ENCODE peak calls at places on chromosome 12, in four cellular contexts. Y is HepG2, G is GM12878, Q is K562. H is an unnamed sample.

GRCh38 chr12:109383240-109383639 is 35.5 kb downstream of the MYO1H start:
- DNase-seq in Y (no peak), G (no peak), Q (no peak), H (no peak)

GRCh38 chr12:92977326-92977725 is 48.2 kb upstream of the EEA1 start:
- DNase-seq in Y (no peak), G (no peak), Q (no peak), H (no peak)

GRCh38 chr12:66495709-66496108 is 183.2 kb downstream of the GRIP1 start:
- DNase-seq in Y (no peak), G (no peak), Q (no peak), H (no peak)

GRCh38 chr12:25977047-25977446 is 18.6 kb downstream of the RASSF8 start:
- DNase-seq in Y (no peak), G (no peak), Q (no peak), H (no peak)

GRCh38 chr12:46371718-46372130 is 849 bp downstream of the SLC38A2 start:
- DNase-seq in Y (no peak), G (no peak), Q (peak), H (no peak)

GRCh38 chr12:32240833-32241232 is 134.2 kb downstream of the BICD1 start:
- DNase-seq in Y (no peak), G (no peak), Q (no peak), H (no peak)

GRCh38 chr12:77861317-77861716 is 30.6 kb downstream of the NAV3 start:
- DNase-seq in Y (no peak), G (no peak), Q (no peak), H (no peak)

GRCh38 chr12:47561746-47562145 is 144.1 kb downstream of the RPAP3 start:
- DNase-seq in Y (no peak), G (no peak), Q (no peak), H (no peak)

GRCh38 chr12:64691793-64692583 is 67.2 kb downstream of the GNS start:
- DNase-seq in Y (no peak), G (no peak), Q (no peak), H (no peak)

GRCh38 chr12:124422142-124422569 is 127.3 kb downstream of the RFLNA start:
- DNase-seq in Y (no peak), G (no peak), Q (peak), H (no peak)

GRCh38 chr12:13169255-13169654 is 27.3 kb upstream of the EMP1 start:
- DNase-seq in Y (no peak), G (no peak), Q (no peak), H (no peak)

GRCh38 chr12:90959538-90960139 is 4.7 kb upstream of the CCER1 start:
- DNase-seq in Y (peak), G (no peak), Q (peak), H (no peak)

GRCh38 chr12:49369723-49370145 is 2.5 kb downstream of the SPATS2 start:
- DNase-seq in Y (peak), G (peak), Q (peak), H (no peak)

GRCh38 chr12:12350868-12351463 is 924 bp upstream of the MANSC1 start:
- DNase-seq in Y (peak), G (no peak), Q (no peak), H (no peak)

GRCh38 chr12:24270965-24271364 is 321.5 kb upstream of the SOX5 start:
- DNase-seq in Y (no peak), G (no peak), Q (no peak), H (no peak)

GRCh38 chr12:6452908-6453630 is 1.2 kb downstream of the TAPBPL start:
- DNase-seq in Y (no peak), G (no peak), Q (no peak), H (no peak)

GRCh38 chr12:101230547-101230946 is 20.5 kb upstream of the SLC5A8 start:
- DNase-seq in Y (no peak), G (no peak), Q (no peak), H (no peak)

GRCh38 chr12:124317400-124317799 is 22.5 kb downstream of the RFLNA start:
- DNase-seq in Y (no peak), G (no peak), Q (no peak), H (no peak)

GRCh38 chr12:97545804-97546203 is 83.2 kb downstream of the RMST start:
- DNase-seq in Y (no peak), G (no peak), Q (no peak), H (no peak)

GRCh38 chr12:132664206-132665148 is 22.7 kb downstream of the POLE start:
- DNase-seq in Y (no peak), G (no peak), Q (no peak), H (no peak)

GRCh38 chr12:12033589-12034223 is 37.0 kb upstream of the BCL2L14 start:
- DNase-seq in Y (no peak), G (no peak), Q (no peak), H (no peak)

GRCh38 chr12:6104027-6104426 is 20.4 kb downstream of the VWF start:
- DNase-seq in Y (no peak), G (no peak), Q (no peak), H (no peak)

GRCh38 chr12:76470028-76470939 is 89.3 kb downstream of the OSBPL8 start:
- DNase-seq in Y (no peak), G (peak), Q (peak), H (no peak)

GRCh38 chr12:88559772-88560171 is 20.5 kb downstream of the KITLG start:
- DNase-seq in Y (no peak), G (no peak), Q (no peak), H (no peak)

DNA sequence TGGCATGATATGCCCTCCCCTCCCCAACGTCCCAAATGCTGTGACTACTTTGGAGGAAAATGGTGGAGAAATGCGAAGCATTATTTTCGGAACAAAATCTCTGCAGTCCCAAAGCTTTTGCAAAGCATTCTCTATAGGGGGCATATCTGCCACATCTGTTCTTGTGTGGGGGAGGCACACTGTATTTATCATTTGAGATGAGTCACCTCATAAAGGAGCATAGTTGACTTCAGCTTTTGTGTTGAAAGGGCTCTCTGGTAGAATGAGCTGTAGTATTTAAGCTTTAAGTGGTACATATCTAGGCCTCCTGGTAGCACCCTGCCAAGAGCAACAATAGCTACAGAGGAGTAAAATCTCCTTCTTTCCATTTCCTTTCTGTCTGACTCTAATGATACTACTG is 447.5 kb downstream of the ADAMTS20 start:
- DNase-seq in Y (no peak), G (no peak), Q (no peak), H (no peak)
- TF ChIP-seq USF2 in Y (no peak), G (no peak), Q (no peak), H (no peak)

DNA sequence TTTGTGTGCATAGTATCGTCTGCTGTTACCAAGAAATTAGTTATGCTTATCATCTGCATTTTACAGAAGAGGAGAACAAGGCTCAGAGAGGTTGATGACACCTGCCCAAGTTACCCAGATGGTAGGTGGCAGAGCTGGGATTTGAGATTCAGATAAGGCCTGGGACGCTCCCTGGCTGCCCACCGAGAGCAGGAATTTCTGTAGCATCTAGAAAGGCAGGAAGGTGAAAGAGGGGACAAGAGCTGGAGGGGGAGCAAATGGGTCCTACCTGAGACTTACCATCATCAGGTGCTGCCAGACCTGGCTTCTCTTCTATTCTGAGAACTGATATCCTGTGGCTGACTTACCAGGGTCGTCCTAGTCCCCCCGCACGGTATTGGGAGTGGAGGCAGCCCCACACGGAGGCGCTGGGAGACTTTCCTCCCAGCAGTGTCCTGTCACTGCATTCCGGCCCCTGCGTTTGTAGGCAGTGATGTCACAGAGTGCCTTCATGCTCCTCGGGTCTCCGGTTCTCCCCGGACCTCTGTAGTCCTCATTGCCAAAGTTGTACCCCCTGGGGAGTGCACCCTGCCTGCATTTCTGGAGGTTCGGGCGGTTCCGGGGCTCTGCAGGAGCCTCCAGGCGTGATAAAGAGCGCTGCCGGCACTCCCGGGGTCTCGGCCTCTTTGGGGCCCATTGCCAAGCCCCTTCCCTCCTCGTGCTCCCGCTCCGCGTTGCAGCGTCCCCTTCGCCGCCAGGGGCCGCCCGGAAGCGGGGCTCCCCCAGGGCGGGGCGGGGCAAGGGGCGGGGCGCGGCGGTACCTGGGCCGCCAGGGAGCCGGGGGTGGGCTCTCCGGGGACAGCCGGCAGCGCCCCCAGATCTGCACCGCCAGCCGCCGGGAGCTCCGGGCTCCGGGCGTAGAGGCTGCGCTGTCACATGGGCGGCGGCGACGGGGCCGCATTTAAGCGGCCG is at the start of gene CABP1:
- DNase-seq in Y (peak), G (no peak), Q (peak), H (peak)
- TF ChIP-seq EZH2 in Y (no peak), G (no peak), Q (no peak), H (no peak)

GRCh38 chr12:131274906-131275305 is 321.2 kb downstream of the ADGRD1 start:
- DNase-seq in Y (no peak), G (no peak), Q (no peak), H (no peak)

GRCh38 chr12:131273291-131273845 is 319.7 kb downstream of the ADGRD1 start:
- DNase-seq in Y (no peak), G (no peak), Q (no peak), H (no peak)

GRCh38 chr12:131275824-131276223 is 322.1 kb downstream of the ADGRD1 start:
- DNase-seq in Y (no peak), G (no peak), Q (no peak), H (no peak)

GRCh38 chr12:131272415-131272814 is 318.7 kb downstream of the ADGRD1 start:
- DNase-seq in Y (no peak), G (no peak), Q (no peak), H (no peak)

GRCh38 chr12:131274061-131274460 is 320.4 kb downstream of the ADGRD1 start:
- DNase-seq in Y (no peak), G (no peak), Q (no peak), H (no peak)
- TF ChIP-seq JUND in Y (no peak), G (no peak), Q (no peak), H (no peak)

GRCh38 chr12:102883204-102883799 is 33.7 kb downstream of the PAH start:
- DNase-seq in Y (peak), G (no peak), Q (peak), H (peak)
- TF ChIP-seq USF2 in Y (no peak), G (no peak), Q (no peak), H (no peak)

DNA sequence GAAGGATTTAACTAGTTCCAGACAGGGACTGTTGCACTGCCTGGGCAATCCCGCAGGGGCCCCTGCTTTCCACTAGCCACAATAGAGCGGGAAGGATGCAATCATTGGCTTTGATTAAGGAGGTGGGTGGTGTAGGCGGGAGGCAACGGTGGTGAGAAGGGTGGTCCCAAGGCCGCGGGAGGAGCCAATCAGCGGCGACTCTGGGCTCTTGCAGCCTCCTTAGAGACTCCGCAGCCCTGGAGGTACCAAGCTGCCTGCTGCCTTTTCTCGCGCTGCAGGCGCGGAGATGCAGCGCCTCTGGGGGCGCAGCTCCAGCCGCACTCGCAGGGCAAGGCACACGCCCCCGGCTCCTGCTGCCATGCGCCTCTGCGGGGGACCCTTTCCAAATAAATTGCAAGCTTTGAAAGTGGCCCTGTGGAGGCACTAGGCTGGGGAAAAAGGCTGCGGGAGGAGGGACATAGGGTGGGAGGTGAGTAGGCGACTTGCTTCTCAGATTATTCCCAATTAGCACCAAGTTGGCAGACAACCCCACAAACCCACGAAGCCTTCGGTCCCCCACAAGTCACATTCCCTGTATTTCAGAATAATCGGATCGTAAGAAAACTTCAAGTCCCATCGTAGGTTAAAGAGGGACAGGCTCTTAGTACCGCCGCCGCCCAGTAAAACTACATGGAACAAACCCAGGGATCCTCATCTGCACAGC is 860 bp upstream of the KCNA1 start:
- DNase-seq in Y (no peak), G (no peak), Q (no peak), H (peak)
- TF ChIP-seq EZH2 in Y (no peak), G (no peak), Q (no peak), H (no peak)

DNA sequence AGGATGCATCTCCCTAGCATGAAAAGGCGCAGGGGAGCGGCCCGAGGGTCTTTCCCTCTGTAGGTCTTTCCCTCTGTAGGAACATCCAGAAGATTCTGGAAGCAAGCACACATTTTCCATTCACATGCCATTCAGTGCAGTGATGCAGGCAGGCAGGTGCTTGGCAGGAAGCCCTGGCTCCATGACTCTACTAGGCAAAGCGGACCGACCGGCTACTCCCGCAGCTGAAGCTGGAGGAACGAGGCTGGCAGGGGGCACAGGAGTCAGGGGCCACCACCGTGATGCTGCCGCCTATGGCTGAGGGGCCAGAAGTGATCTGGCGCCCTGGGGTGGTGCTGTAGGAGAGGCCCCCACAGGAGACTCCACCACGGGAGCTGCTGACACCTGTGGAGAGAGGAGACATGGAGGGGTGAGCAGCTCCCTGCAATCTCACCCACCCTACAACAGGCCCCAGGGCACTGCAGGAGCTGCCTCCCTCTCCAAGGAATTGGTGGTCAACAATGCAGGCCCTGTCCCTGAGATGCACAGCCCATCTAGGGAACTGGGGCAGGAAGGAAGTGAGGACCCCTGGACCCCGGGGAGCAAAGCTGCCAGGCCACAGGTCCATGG is 6.5 kb downstream of the KRT85 start:
- DNase-seq in Y (no peak), G (no peak), Q (no peak), H (no peak)
- TF ChIP-seq JUND in Y (no peak), G (no peak), Q (no peak), H (no peak)

GRCh38 chr12:15627995-15628945 is 160.9 kb downstream of the EPS8 start:
- DNase-seq in Y (peak), G (no peak), Q (no peak), H (no peak)
- TF ChIP-seq USF2 in Y (no peak), G (no peak), Q (no peak), H (no peak)

GRCh38 chr12:54002915-54003339 is 3.0 kb downstream of the HOXC9 start:
- DNase-seq in Y (no peak), G (no peak), Q (no peak), H (no peak)

GRCh38 chr12:54000105-54000773 is at the start of gene HOXC9:
- DNase-seq in Y (no peak), G (no peak), Q (peak), H (no peak)

GRCh38 chr12:54000774-54001114 is 783 bp downstream of the HOXC9 start:
- DNase-seq in Y (no peak), G (no peak), Q (no peak), H (no peak)

GRCh38 chr12:54002278-54002914 is 2.4 kb downstream of the HOXC9 start:
- DNase-seq in Y (no peak), G (no peak), Q (no peak), H (no peak)

DNA sequence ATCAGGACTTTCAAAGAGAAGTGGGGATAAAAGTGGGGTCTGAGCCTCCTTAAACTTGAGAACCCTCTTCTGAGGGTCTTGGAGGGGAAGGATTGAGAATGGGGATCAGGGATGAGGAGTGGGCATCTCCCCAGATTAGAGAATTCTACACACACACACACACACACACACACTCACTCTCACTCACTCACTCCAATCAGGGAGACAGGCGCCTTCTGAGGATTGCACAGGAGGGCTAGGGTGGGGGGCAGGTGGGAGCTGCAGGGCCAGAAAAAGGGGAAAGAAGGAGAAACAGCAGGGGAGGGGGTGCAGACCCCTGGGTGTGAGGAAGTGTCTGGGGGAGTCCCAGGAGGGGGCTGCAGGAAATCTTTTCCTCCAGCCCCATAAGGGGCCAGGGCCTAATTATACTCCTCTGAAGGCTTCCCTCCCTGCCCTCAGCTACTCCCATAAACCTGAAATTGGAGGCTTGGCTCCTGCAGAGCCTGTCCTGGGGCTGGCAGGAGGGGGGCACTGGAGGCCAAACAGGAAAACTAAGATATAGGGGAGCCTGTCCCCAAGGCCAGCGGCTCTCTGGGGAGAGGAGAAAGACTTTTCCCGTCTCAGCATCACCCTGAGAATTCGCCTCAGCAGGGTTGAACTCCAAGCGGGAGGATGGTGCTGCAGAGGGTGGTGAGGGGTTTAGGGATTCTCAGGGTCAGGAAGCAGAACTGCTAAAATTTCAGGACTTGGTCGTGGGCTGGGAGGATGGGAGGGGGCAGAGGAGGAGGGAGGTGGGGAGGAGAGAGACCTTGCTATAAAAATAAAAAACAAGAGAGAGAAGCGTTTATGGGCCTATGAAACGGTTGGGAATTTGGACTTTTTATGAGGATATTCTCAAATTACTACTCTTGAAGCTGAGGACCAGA is 1.6 kb downstream of the HOXC9 start:
- DNase-seq in Y (no peak), G (no peak), Q (no peak), H (no peak)
- TF ChIP-seq EZH2 in Y (no peak), G (no peak), Q (no peak), H (no peak)

GRCh38 chr12:102873077-102873476 is 44.0 kb downstream of the PAH start:
- DNase-seq in Y (no peak), G (no peak), Q (no peak), H (no peak)

GRCh38 chr12:102879144-102879763 is 37.8 kb downstream of the PAH start:
- DNase-seq in Y (no peak), G (peak), Q (peak), H (peak)

GRCh38 chr12:102880783-102881182 is 36.3 kb downstream of the PAH start:
- DNase-seq in Y (no peak), G (no peak), Q (no peak), H (no peak)

GRCh38 chr12:102874819-102875218 is 42.2 kb downstream of the PAH start:
- DNase-seq in Y (no peak), G (no peak), Q (no peak), H (no peak)

GRCh38 chr12:102876883-102877282 is 40.2 kb downstream of the PAH start:
- DNase-seq in Y (no peak), G (no peak), Q (no peak), H (no peak)
- TF ChIP-seq JUND in Y (no peak), G (no peak), Q (no peak), H (no peak)

H was measured in H1.